ENCODE peak calls at places on chromosomes 7 and 10, in seven cellular contexts. C is ureter; O is NCI-H1436; Y is GM12865; B is stomach; V is activated CD4-positive, CD25-positive, alpha-beta regulatory T cell treated with anti-CD3 and anti-CD28 coated beads, Interleukin-2, amount 50 U/mL, for 16 hours; I is mucosa of gallbladder. J is an unnamed sample.
A peak's percentile ranks its signal among the peaks of the same experiment; 100 is the strongest.

GRCh38 chr7:618539-619355 is 99.1 kb upstream of the PDGFA start:
- DNase-seq in I (peak; percentile 35), B (peak; percentile 71), O (no peak), V (peak; percentile 46), C (no peak), Y (no peak), J (no peak)

GRCh38 chr7:86226191-86226590 is 417.5 kb upstream of the GRM3 start:
- DNase-seq in I (no peak), O (no peak), B (no peak), Y (no peak), C (no peak), V (no peak), J (no peak)

GRCh38 chr7:95264225-95264927 is 60.0 kb downstream of the PON1 start:
- DNase-seq in I (no peak), B (no peak), V (no peak), O (no peak), Y (no peak), C (no peak), J (no peak)

GRCh38 chr7:99860281-99861127 is 16.3 kb downstream of the OR2AE1 start:
- DNase-seq in O (no peak), V (no peak), C (no peak), Y (no peak), I (peak; percentile 38), B (no peak), J (no peak)

GRCh38 chr7:151013728-151014497 is 10.4 kb downstream of the ATG9B start:
- DNase-seq in V (peak; percentile 79), B (peak; percentile 67), C (peak; percentile 73), I (peak; percentile 76), O (no peak), Y (peak; percentile 84), J (peak; percentile 91)

GRCh38 chr10:70729763-70730357 is 55.3 kb downstream of the TBATA start:
- DNase-seq in I (peak; percentile 25), Y (no peak), B (no peak), O (peak; percentile 60), C (no peak), V (no peak), J (peak; percentile 35)

GRCh38 chr7:628041-628763 is 98.3 kb upstream of the DNAAF5 start:
- DNase-seq in I (no peak), V (no peak), B (no peak), Y (no peak), C (no peak), O (no peak), J (no peak)

GRCh38 chr7:137992738-137993394 is 9.0 kb downstream of the CREB3L2 start:
- DNase-seq in I (peak; percentile 57), B (no peak), C (no peak), O (no peak), V (no peak), Y (peak; percentile 80), J (peak; percentile 78)

GRCh38 chr10:123449234-123449962 is 216.8 kb upstream of the GPR26 start:
- DNase-seq in C (no peak), Y (no peak), V (no peak), B (no peak), O (no peak), I (no peak), J (no peak)

GRCh38 chr10:23439452-23439919 is 611 bp downstream of the OTUD1 start:
- DNase-seq in O (no peak), B (no peak), I (no peak), V (no peak), Y (no peak), C (no peak), J (no peak)

GRCh38 chr7:100384623-100385372 is 11.5 kb downstream of the PILRA start:
- DNase-seq in V (no peak), B (no peak), Y (no peak), O (no peak), I (no peak), C (no peak), J (no peak)

GRCh38 chr10:69316313-69317059 is 38.2 kb downstream of the HK1 start:
- DNase-seq in B (no peak), Y (no peak), V (no peak), O (no peak), C (no peak), I (no peak), J (no peak)

GRCh38 chr7:40843338-40844026 is 708.7 kb downstream of the SUGCT start:
- DNase-seq in B (no peak), Y (no peak), I (no peak), O (no peak), C (no peak), V (no peak), J (no peak)

GRCh38 chr10:3471927-3472704 is 299.5 kb upstream of the PITRM1 start:
- DNase-seq in Y (no peak), I (no peak), O (no peak), C (no peak), V (no peak), B (no peak), J (no peak)

GRCh38 chr7:92810242-92810611 is 26.1 kb downstream of the CDK6 start:
- DNase-seq in B (no peak), O (no peak), Y (peak; percentile 77), C (no peak), V (no peak), I (no peak), J (peak; percentile 37)

GRCh38 chr10:123027861-123028260 is 19.1 kb downstream of the ACADSB start:
- DNase-seq in I (no peak), C (no peak), B (no peak), Y (no peak), O (no peak), V (no peak), J (no peak)

GRCh38 chr10:34760606-34761005 is 54.5 kb downstream of the PARD3 start:
- DNase-seq in V (no peak), O (no peak), Y (no peak), B (no peak), C (no peak), I (no peak), J (no peak)

GRCh38 chr7:101740981-101741725 is 76.3 kb upstream of the CUX1 start:
- DNase-seq in O (no peak), I (no peak), C (no peak), V (no peak), Y (peak; percentile 88), B (no peak), J (no peak)